ENCODE peak calls at places on chromosome 13, in eight cellular contexts. S is neural crest cell, G is neural progenitor cell, J is IMR-90, Z is lung, M is fibroblast of the aortic adventitia, O is K562, D is type B pancreatic cell. A is an unnamed sample.

GRCh38 chr13:73077867-73078266 is 19.1 kb downstream of the KLF5 start:
- DNase-seq in S (no peak), G (no peak), J (no peak), Z (no peak), M (no peak), O (no peak), D (no peak), A (no peak)

GRCh38 chr13:29140277-29140676 is 320.1 kb downstream of the MTUS2 start:
- DNase-seq in S (no peak), G (no peak), J (no peak), Z (no peak), M (no peak), O (no peak), D (no peak), A (no peak)

GRCh38 chr13:48223016-48223385 is 10.0 kb upstream of the ITM2B start:
- DNase-seq in S (no peak), G (no peak), J (no peak), Z (no peak), M (no peak), O (no peak), D (no peak), A (no peak)

GRCh38 chr13:40207110-40207478 is 459.3 kb downstream of the FOXO1 start:
- DNase-seq in S (no peak), G (no peak), J (no peak), Z (no peak), M (no peak), O (no peak), D (no peak), A (no peak)

GRCh38 chr13:76455960-76456359 is 430.2 kb downstream of the KCTD12 start:
- DNase-seq in S (no peak), G (no peak), J (peak), Z (no peak), M (peak), O (no peak), D (no peak), A (no peak)

GRCh38 chr13:98459171-98459681 is 117.7 kb downstream of the STK24 start:
- DNase-seq in S (no peak), G (no peak), J (no peak), Z (no peak), M (no peak), O (no peak), D (no peak), A (no peak)

GRCh38 chr13:43835701-43836100 is 43.8 kb downstream of the CCDC122 start:
- DNase-seq in S (no peak), G (no peak), J (peak), Z (no peak), M (peak), O (no peak), D (no peak), A (no peak)

GRCh38 chr13:66329988-66330429 is 900.1 kb downstream of the PCDH9 start:
- DNase-seq in S (no peak), G (no peak), J (peak), Z (no peak), M (no peak), O (no peak), D (no peak), A (no peak)

GRCh38 chr13:112131081-112131739 is 64.3 kb downstream of the SOX1 start:
- DNase-seq in S (no peak), G (no peak), J (no peak), Z (no peak), M (no peak), O (no peak), D (peak), A (no peak)

GRCh38 chr13:29539866-29540265 is 55.6 kb downstream of the SLC7A1 start:
- DNase-seq in S (no peak), G (no peak), J (no peak), Z (no peak), M (no peak), O (no peak), D (no peak), A (no peak)

GRCh38 chr13:75469087-75469486 is 12.9 kb downstream of the TBC1D4 start:
- DNase-seq in S (no peak), G (peak), J (no peak), Z (no peak), M (no peak), O (peak), D (no peak), A (peak)

GRCh38 chr13:75481176-75482069 is 546 bp downstream of the TBC1D4 start:
- DNase-seq in S (peak), G (peak), J (no peak), Z (peak), M (peak), O (peak), D (peak), A (peak)

GRCh38 chr13:110932588-110932987 is 17.7 kb upstream of the ANKRD10 start:
- DNase-seq in S (no peak), G (no peak), J (no peak), Z (no peak), M (no peak), O (no peak), D (no peak), A (no peak)

GRCh38 chr13:110339263-110339662 is 32.2 kb downstream of the COL4A2 start:
- DNase-seq in S (no peak), G (no peak), J (no peak), Z (no peak), M (no peak), O (no peak), D (no peak), A (no peak)

GRCh38 chr13:20043207-20043925 is 84.8 kb downstream of the ZMYM2 start:
- DNase-seq in S (no peak), G (no peak), J (no peak), Z (no peak), M (no peak), O (no peak), D (no peak), A (no peak)

GRCh38 chr13:52158629-52159158 is 703 bp downstream of the NEK3 start:
- DNase-seq in S (no peak), G (no peak), J (peak), Z (no peak), M (peak), O (peak), D (no peak), A (no peak)

GRCh38 chr13:35720690-35721554 is 244.4 kb upstream of the MAB21L1 start:
- DNase-seq in S (peak), G (peak), J (peak), Z (peak), M (peak), O (peak), D (peak), A (peak)

GRCh38 chr13:82477436-82477835 is 1404.8 kb downstream of the SLITRK1 start:
- DNase-seq in S (no peak), G (no peak), J (no peak), Z (no peak), M (no peak), O (no peak), D (no peak), A (no peak)

GRCh38 chr13:82480415-82480814 is 1401.9 kb downstream of the SLITRK1 start:
- DNase-seq in S (no peak), G (peak), J (no peak), Z (no peak), M (no peak), O (no peak), D (no peak), A (no peak)
- TF ChIP-seq CTCF in S (peak), G (peak), J (no peak), Z (no peak), M (no peak), O (no peak), D (peak), A (peak)

GRCh38 chr13:50531917-50532899 is 311.3 kb downstream of the DLEU7 start:
- DNase-seq in S (no peak), G (no peak), J (peak), Z (no peak), M (peak), O (no peak), D (no peak), A (no peak)
- TF ChIP-seq CTCF in S (peak), G (peak), J (peak), Z (peak), M (peak), O (no peak), D (peak), A (no peak)

GRCh38 chr13:93290503-93290902 is 63.9 kb downstream of the GPC6 start:
- DNase-seq in S (no peak), G (no peak), J (peak), Z (no peak), M (peak), O (peak), D (no peak), A (no peak)
- TF ChIP-seq CTCF in S (no peak), G (no peak), J (no peak), Z (no peak), M (no peak), O (no peak), D (no peak), A (no peak)

GRCh38 chr13:31174018-31174417 is 12.3 kb upstream of the HSPH1 start:
- DNase-seq in S (no peak), G (no peak), J (peak), Z (no peak), M (peak), O (no peak), D (no peak), A (no peak)
- TF ChIP-seq CTCF in S (no peak), G (no peak), J (peak), Z (no peak), M (no peak), O (peak), D (peak), A (no peak)

GRCh38 chr13:33271759-33272158 is 13.8 kb downstream of the STARD13 start:
- DNase-seq in S (no peak), G (no peak), J (peak), Z (no peak), M (no peak), O (no peak), D (no peak), A (no peak)

GRCh38 chr13:33274264-33274663 is 11.3 kb downstream of the STARD13 start:
- DNase-seq in S (no peak), G (no peak), J (no peak), Z (no peak), M (no peak), O (no peak), D (no peak), A (no peak)

GRCh38 chr13:33275916-33276315 is 9.6 kb downstream of the STARD13 start:
- DNase-seq in S (no peak), G (no peak), J (peak), Z (no peak), M (peak), O (no peak), D (no peak), A (no peak)

GRCh38 chr13:33270906-33271538 is 14.5 kb downstream of the STARD13 start:
- DNase-seq in S (no peak), G (no peak), J (peak), Z (no peak), M (peak), O (no peak), D (no peak), A (no peak)

DNA sequence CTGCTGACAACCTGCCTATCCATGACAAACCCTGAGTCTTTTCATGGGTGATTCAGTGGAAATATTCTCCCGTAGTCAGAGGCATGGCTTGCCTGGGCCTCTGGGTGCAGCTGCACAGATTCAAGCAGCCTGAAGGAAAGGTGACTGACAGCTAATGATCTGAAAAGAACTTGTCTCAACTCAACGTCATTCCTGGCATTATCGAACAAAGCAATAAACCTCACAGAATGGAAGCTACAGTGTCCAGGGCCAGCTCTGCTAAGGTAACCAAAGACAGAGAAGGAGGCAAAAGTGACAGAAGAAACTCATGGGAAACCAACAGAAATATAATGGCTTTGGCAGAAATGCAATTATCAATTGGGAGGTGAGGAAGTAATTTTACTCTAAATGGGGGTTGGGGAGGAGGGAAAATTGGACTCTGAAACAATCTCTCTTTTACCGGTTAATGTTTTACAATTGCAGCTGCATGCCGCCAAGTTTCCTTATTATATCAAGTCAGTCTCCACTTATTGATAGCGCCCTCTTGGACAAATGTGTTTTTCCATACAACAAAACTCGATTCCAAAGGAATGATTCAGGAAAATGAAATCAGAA is 12.9 kb downstream of the STARD13 start:
- DNase-seq in S (no peak), G (no peak), J (no peak), Z (no peak), M (no peak), O (no peak), D (no peak), A (no peak)
- TF ChIP-seq CTCF in S (no peak), G (no peak), J (no peak), Z (no peak), M (no peak), O (no peak), D (no peak), A (no peak)